ENCODE peak calls at places on chromosomes 2 and 18, in eight cellular contexts. One of them, this sample, is unnamed.

GRCh38 chr2:45191096-45191863 is 182.0 kb upstream of the SIX2 start:
- DNase-seq in CD8-positive, alpha-beta T cell: no peak
- DNase-seq in globus pallidus: no peak
- DNase-seq in posterior cingulate gyrus: no peak
- DNase-seq in Calu3: no peak
- DNase-seq in colonic mucosa: no peak
- DNase-seq in activated CD4-positive, alpha-beta T cell treated with anti-CD3 and anti-CD28 coated beads, Interleukin-2, amount 50 U/mL, for 24 hours: no peak
- DNase-seq in SK-MEL-5: no peak
- DNase-seq in this sample: no peak

GRCh38 chr2:172096661-172097547 is 5.8 kb downstream of the DLX2 start:
- DNase-seq in CD8-positive, alpha-beta T cell: no peak
- DNase-seq in globus pallidus: no peak
- DNase-seq in posterior cingulate gyrus: no peak
- DNase-seq in Calu3: no peak
- DNase-seq in colonic mucosa: no peak
- DNase-seq in activated CD4-positive, alpha-beta T cell treated with anti-CD3 and anti-CD28 coated beads, Interleukin-2, amount 50 U/mL, for 24 hours: no peak
- DNase-seq in SK-MEL-5: peak; percentile 70
- DNase-seq in this sample: no peak

GRCh38 chr2:57893347-57893746 is 153.3 kb upstream of the VRK2 start:
- DNase-seq in CD8-positive, alpha-beta T cell: no peak
- DNase-seq in globus pallidus: no peak
- DNase-seq in posterior cingulate gyrus: no peak
- DNase-seq in Calu3: no peak
- DNase-seq in colonic mucosa: no peak
- DNase-seq in activated CD4-positive, alpha-beta T cell treated with anti-CD3 and anti-CD28 coated beads, Interleukin-2, amount 50 U/mL, for 24 hours: no peak
- DNase-seq in SK-MEL-5: no peak
- DNase-seq in this sample: no peak

GRCh38 chr18:21933931-21934765 is 193.6 kb downstream of the MIB1 start:
- DNase-seq in CD8-positive, alpha-beta T cell: no peak
- DNase-seq in globus pallidus: no peak
- DNase-seq in posterior cingulate gyrus: no peak
- DNase-seq in Calu3: no peak
- DNase-seq in colonic mucosa: no peak
- DNase-seq in activated CD4-positive, alpha-beta T cell treated with anti-CD3 and anti-CD28 coated beads, Interleukin-2, amount 50 U/mL, for 24 hours: no peak
- DNase-seq in SK-MEL-5: no peak
- DNase-seq in this sample: no peak

GRCh38 chr18:73384246-73384645 is 516.5 kb upstream of the NETO1 start:
- DNase-seq in CD8-positive, alpha-beta T cell: no peak
- DNase-seq in globus pallidus: no peak
- DNase-seq in posterior cingulate gyrus: no peak
- DNase-seq in Calu3: no peak
- DNase-seq in colonic mucosa: no peak
- DNase-seq in activated CD4-positive, alpha-beta T cell treated with anti-CD3 and anti-CD28 coated beads, Interleukin-2, amount 50 U/mL, for 24 hours: no peak
- DNase-seq in SK-MEL-5: no peak
- DNase-seq in this sample: no peak

GRCh38 chr2:200968735-200969134 is 5.3 kb upstream of the ORC2 start:
- DNase-seq in CD8-positive, alpha-beta T cell: no peak
- DNase-seq in globus pallidus: no peak
- DNase-seq in posterior cingulate gyrus: no peak
- DNase-seq in Calu3: no peak
- DNase-seq in colonic mucosa: no peak
- DNase-seq in activated CD4-positive, alpha-beta T cell treated with anti-CD3 and anti-CD28 coated beads, Interleukin-2, amount 50 U/mL, for 24 hours: no peak
- DNase-seq in SK-MEL-5: no peak
- DNase-seq in this sample: no peak

GRCh38 chr18:12657849-12658829 is at the start of gene SPIRE1:
- DNase-seq in CD8-positive, alpha-beta T cell: peak; percentile 24
- DNase-seq in globus pallidus: peak; percentile 80
- DNase-seq in posterior cingulate gyrus: peak; percentile 73
- DNase-seq in Calu3: peak; percentile 81
- DNase-seq in colonic mucosa: peak; percentile 68
- DNase-seq in activated CD4-positive, alpha-beta T cell treated with anti-CD3 and anti-CD28 coated beads, Interleukin-2, amount 50 U/mL, for 24 hours: peak; percentile 3
- DNase-seq in SK-MEL-5: peak; percentile 75
- DNase-seq in this sample: peak; percentile 74

GRCh38 chr2:178514664-178515063 is 34.4 kb downstream of the PLEKHA3 start:
- DNase-seq in CD8-positive, alpha-beta T cell: no peak
- DNase-seq in globus pallidus: no peak
- DNase-seq in posterior cingulate gyrus: no peak
- DNase-seq in Calu3: no peak
- DNase-seq in colonic mucosa: no peak
- DNase-seq in activated CD4-positive, alpha-beta T cell treated with anti-CD3 and anti-CD28 coated beads, Interleukin-2, amount 50 U/mL, for 24 hours: peak; percentile 43
- DNase-seq in SK-MEL-5: no peak
- DNase-seq in this sample: no peak

GRCh38 chr2:135182601-135183000 is 130.5 kb downstream of the RAB3GAP1 start:
- DNase-seq in CD8-positive, alpha-beta T cell: no peak
- DNase-seq in globus pallidus: no peak
- DNase-seq in posterior cingulate gyrus: no peak
- DNase-seq in Calu3: no peak
- DNase-seq in colonic mucosa: no peak
- DNase-seq in activated CD4-positive, alpha-beta T cell treated with anti-CD3 and anti-CD28 coated beads, Interleukin-2, amount 50 U/mL, for 24 hours: no peak
- DNase-seq in SK-MEL-5: no peak
- DNase-seq in this sample: no peak

GRCh38 chr2:170369894-170370293 is 191.9 kb downstream of the MYO3B start:
- DNase-seq in CD8-positive, alpha-beta T cell: no peak
- DNase-seq in globus pallidus: peak; percentile 23
- DNase-seq in posterior cingulate gyrus: no peak
- DNase-seq in Calu3: no peak
- DNase-seq in colonic mucosa: no peak
- DNase-seq in activated CD4-positive, alpha-beta T cell treated with anti-CD3 and anti-CD28 coated beads, Interleukin-2, amount 50 U/mL, for 24 hours: no peak
- DNase-seq in SK-MEL-5: peak; percentile 57
- DNase-seq in this sample: no peak

GRCh38 chr2:118669639-118670038 is 177.8 kb downstream of the EN1 start:
- DNase-seq in CD8-positive, alpha-beta T cell: no peak
- DNase-seq in globus pallidus: no peak
- DNase-seq in posterior cingulate gyrus: no peak
- DNase-seq in Calu3: no peak
- DNase-seq in colonic mucosa: no peak
- DNase-seq in activated CD4-positive, alpha-beta T cell treated with anti-CD3 and anti-CD28 coated beads, Interleukin-2, amount 50 U/mL, for 24 hours: no peak
- DNase-seq in SK-MEL-5: no peak
- DNase-seq in this sample: no peak

GRCh38 chr2:43408784-43409160 is 182.4 kb upstream of the ZFP36L2 start:
- DNase-seq in CD8-positive, alpha-beta T cell: no peak
- DNase-seq in globus pallidus: no peak
- DNase-seq in posterior cingulate gyrus: no peak
- DNase-seq in Calu3: no peak
- DNase-seq in colonic mucosa: no peak
- DNase-seq in activated CD4-positive, alpha-beta T cell treated with anti-CD3 and anti-CD28 coated beads, Interleukin-2, amount 50 U/mL, for 24 hours: no peak
- DNase-seq in SK-MEL-5: peak; percentile 78
- DNase-seq in this sample: no peak

GRCh38 chr2:127049927-127050802 is 56.8 kb downstream of the BIN1 start:
- DNase-seq in CD8-positive, alpha-beta T cell: peak; percentile 48
- DNase-seq in globus pallidus: peak; percentile 72
- DNase-seq in posterior cingulate gyrus: peak; percentile 73
- DNase-seq in Calu3: peak; percentile 78
- DNase-seq in colonic mucosa: peak; percentile 60
- DNase-seq in activated CD4-positive, alpha-beta T cell treated with anti-CD3 and anti-CD28 coated beads, Interleukin-2, amount 50 U/mL, for 24 hours: peak; percentile 24
- DNase-seq in SK-MEL-5: peak; percentile 46
- DNase-seq in this sample: peak; percentile 10

GRCh38 chr2:59974051-59974766 is 579.2 kb downstream of the BCL11A start:
- DNase-seq in CD8-positive, alpha-beta T cell: no peak
- DNase-seq in globus pallidus: no peak
- DNase-seq in posterior cingulate gyrus: no peak
- DNase-seq in Calu3: no peak
- DNase-seq in colonic mucosa: no peak
- DNase-seq in activated CD4-positive, alpha-beta T cell treated with anti-CD3 and anti-CD28 coated beads, Interleukin-2, amount 50 U/mL, for 24 hours: no peak
- DNase-seq in SK-MEL-5: peak; percentile 5
- DNase-seq in this sample: no peak

GRCh38 chr2:67038195-67038594 is 358.9 kb upstream of the ETAA1 start:
- DNase-seq in CD8-positive, alpha-beta T cell: no peak
- DNase-seq in globus pallidus: no peak
- DNase-seq in posterior cingulate gyrus: no peak
- DNase-seq in Calu3: no peak
- DNase-seq in colonic mucosa: no peak
- DNase-seq in activated CD4-positive, alpha-beta T cell treated with anti-CD3 and anti-CD28 coated beads, Interleukin-2, amount 50 U/mL, for 24 hours: no peak
- DNase-seq in SK-MEL-5: no peak
- DNase-seq in this sample: no peak

This sample was measured in amygdala.